ENCODE peak calls at places on chromosomes 7 and 10, in five cellular contexts. Y is AG08396, X is sciatic nerve, Z is T1000, O is mesothelial cell of epicardium. F is an unnamed sample.

GRCh38 chr10:108544500-108545120 is 1378.7 kb downstream of the XPNPEP1 start:
- DNase-seq in Y (peak), X (peak), Z (peak), O (peak), F (peak)

GRCh38 chr7:75996476-75996875 is 2.1 kb upstream of the TMEM120A start:
- DNase-seq in Y (no peak), X (no peak), Z (no peak), O (no peak), F (no peak)

GRCh38 chr10:4383683-4384082 is 442.3 kb upstream of the AKR1E2 start:
- DNase-seq in Y (peak), X (no peak), Z (no peak), O (no peak), F (no peak)

GRCh38 chr7:43467406-43467805 is 115.5 kb upstream of the STK17A start:
- DNase-seq in Y (peak), X (no peak), Z (peak), O (no peak), F (no peak)

GRCh38 chr10:7756360-7756992 is 31.3 kb downstream of the KIN start:
- DNase-seq in Y (peak), X (no peak), Z (no peak), O (no peak), F (no peak)

GRCh38 chr10:75408512-75408881 is 6.9 kb upstream of the ZNF503 start:
- DNase-seq in Y (peak), X (peak), Z (no peak), O (peak), F (no peak)

GRCh38 chr7:132164558-132165130 is 411.6 kb downstream of the PLXNA4 start:
- DNase-seq in Y (no peak), X (no peak), Z (no peak), O (no peak), F (no peak)

GRCh38 chr10:113782986-113783704 is 31.7 kb downstream of the PLEKHS1 start:
- DNase-seq in Y (no peak), X (no peak), Z (no peak), O (no peak), F (no peak)

GRCh38 chr7:54390565-54390964 is 151.6 kb upstream of the VSTM2A start:
- DNase-seq in Y (no peak), X (no peak), Z (no peak), O (no peak), F (no peak)

GRCh38 chr7:27245798-27246691 is 3.4 kb downstream of the EVX1 start:
- DNase-seq in Y (no peak), X (peak), Z (no peak), O (no peak), F (no peak)

GRCh38 chr7:42152353-42153205 is 84.4 kb downstream of the GLI3 start:
- DNase-seq in Y (no peak), X (no peak), Z (no peak), O (no peak), F (no peak)

GRCh38 chr7:159141159-159141558 is 3.5 kb downstream of the VIPR2 start:
- DNase-seq in Y (no peak), X (no peak), Z (no peak), O (no peak), F (no peak)

GRCh38 chr7:20784311-20785210 is 2.1 kb downstream of the SP8 start:
- DNase-seq in Y (peak), X (no peak), Z (peak), O (peak), F (no peak)

GRCh38 chr7:50531401-50531906 is 33.8 kb downstream of the DDC start:
- DNase-seq in Y (no peak), X (no peak), Z (no peak), O (no peak), F (no peak)